ENCODE peak calls at places on chromosomes 2 and 18, in four cellular contexts. One of them, this sample, is unnamed. For H3K27me3, the result is how much of the 10 kb centered on the place peaks cover.

GRCh38 chr2:114022360-114023085 is 132.6 kb downstream of the ACTR3 start:
- DNase-seq in fibroblast of lung: peak
- DNase-seq in psoas muscle: no peak
- DNase-seq in right cardiac atrium: no peak
- DNase-seq in this sample: no peak

GRCh38 chr2:135563793-135564192 is 32.5 kb downstream of the R3HDM1 start:
- DNase-seq in right cardiac atrium: no peak
- DNase-seq in fibroblast of lung: peak
- DNase-seq in psoas muscle: no peak
- DNase-seq in this sample: no peak

GRCh38 chr2:70779911-70780580 is 10.4 kb downstream of the FIGLA start:
- DNase-seq in psoas muscle: no peak
- DNase-seq in fibroblast of lung: peak
- DNase-seq in right cardiac atrium: no peak
- DNase-seq in this sample: no peak

GRCh38 chr2:44962176-44962695 is 20.7 kb downstream of the SIX3 start:
- DNase-seq in fibroblast of lung: no peak
- DNase-seq in psoas muscle: no peak
- DNase-seq in right cardiac atrium: no peak
- DNase-seq in this sample: no peak

GRCh38 chr2:56337342-56337741 is 153.6 kb downstream of the CCDC85A start:
- DNase-seq in psoas muscle: no peak
- DNase-seq in right cardiac atrium: no peak
- DNase-seq in fibroblast of lung: no peak
- DNase-seq in this sample: no peak

GRCh38 chr2:172090044-172090946 is 5.0 kb downstream of the DLX1 start:
- DNase-seq in fibroblast of lung: no peak
- DNase-seq in psoas muscle: no peak
- DNase-seq in right cardiac atrium: no peak
- DNase-seq in this sample: peak

GRCh38 chr2:152635635-152636298 is 81.5 kb downstream of the PRPF40A start:
- DNase-seq in fibroblast of lung: peak
- DNase-seq in right cardiac atrium: peak
- DNase-seq in psoas muscle: peak
- DNase-seq in this sample: peak

GRCh38 chr2:45024600-45025291 is 15.5 kb upstream of the SIX2 start:
- DNase-seq in right cardiac atrium: peak
- DNase-seq in fibroblast of lung: peak
- DNase-seq in psoas muscle: peak
- DNase-seq in this sample: peak

GRCh38 chr2:161208527-161209139 is 48.4 kb downstream of the TANK start:
- DNase-seq in right cardiac atrium: no peak
- DNase-seq in psoas muscle: no peak
- DNase-seq in fibroblast of lung: peak
- DNase-seq in this sample: no peak

GRCh38 chr2:177753682-177754475 is 318.7 kb downstream of the PDE11A start:
- DNase-seq in fibroblast of lung: peak
- DNase-seq in right cardiac atrium: peak
- DNase-seq in psoas muscle: peak
- DNase-seq in this sample: peak

GRCh38 chr2:11629215-11629614 is 40.8 kb downstream of the NTSR2 start:
- DNase-seq in right cardiac atrium: no peak
- DNase-seq in psoas muscle: no peak
- DNase-seq in fibroblast of lung: no peak
- DNase-seq in this sample: no peak

GRCh38 chr2:9757430-9758287 is 85.6 kb upstream of the TAF1B start:
- DNase-seq in fibroblast of lung: peak
- DNase-seq in right cardiac atrium: peak
- DNase-seq in psoas muscle: peak
- DNase-seq in this sample: peak

GRCh38 chr2:44543773-44544725 is 182.3 kb downstream of the CAMKMT start:
- DNase-seq in fibroblast of lung: no peak
- DNase-seq in psoas muscle: no peak
- DNase-seq in right cardiac atrium: no peak
- DNase-seq in this sample: peak

GRCh38 chr2:67057123-67057522 is 340.0 kb upstream of the ETAA1 start:
- DNase-seq in psoas muscle: no peak
- DNase-seq in fibroblast of lung: no peak
- DNase-seq in right cardiac atrium: no peak
- DNase-seq in this sample: no peak

GRCh38 chr2:69087912-69088240 is 74.9 kb downstream of the ANTXR1 start:
- DNase-seq in fibroblast of lung: peak
- DNase-seq in right cardiac atrium: no peak
- DNase-seq in psoas muscle: no peak
- DNase-seq in this sample: no peak

GRCh38 chr2:82498777-82499443 is 1960.2 kb downstream of the SUCLG1 start:
- DNase-seq in fibroblast of lung: no peak
- DNase-seq in psoas muscle: no peak
- DNase-seq in right cardiac atrium: no peak
- DNase-seq in this sample: no peak

GRCh38 chr2:122863516-122863915 is 1108.1 kb downstream of the TSN start:
- DNase-seq in right cardiac atrium: no peak
- DNase-seq in fibroblast of lung: no peak
- DNase-seq in psoas muscle: no peak
- DNase-seq in this sample: no peak

GRCh38 chr2:9235388-9236344 is 29.1 kb downstream of the ASAP2 start:
- DNase-seq in right cardiac atrium: no peak
- DNase-seq in psoas muscle: no peak
- DNase-seq in fibroblast of lung: peak
- DNase-seq in this sample: no peak

GRCh38 chr2:216117566-216117965 is 8.4 kb downstream of the XRCC5 start:
- DNase-seq in psoas muscle: no peak
- DNase-seq in right cardiac atrium: no peak
- DNase-seq in fibroblast of lung: peak
- DNase-seq in this sample: no peak

GRCh38 chr2:239215136-239215925 is 185.5 kb downstream of the HDAC4 start:
- DNase-seq in right cardiac atrium: no peak
- DNase-seq in psoas muscle: no peak
- DNase-seq in fibroblast of lung: no peak
- DNase-seq in this sample: no peak

GRCh38 chr2:236972491-236973379 is 113.0 kb upstream of the COPS8 start:
- DNase-seq in right cardiac atrium: peak
- DNase-seq in psoas muscle: peak
- DNase-seq in fibroblast of lung: peak
- DNase-seq in this sample: peak

GRCh38 chr18:5806860-5807259 is 88.5 kb downstream of the TMEM200C start:
- DNase-seq in fibroblast of lung: no peak
- DNase-seq in psoas muscle: no peak
- DNase-seq in right cardiac atrium: no peak
- DNase-seq in this sample: no peak

GRCh38 chr2:237883951-237884392 is 24.5 kb downstream of the RAMP1 start:
- DNase-seq in right cardiac atrium: no peak
- DNase-seq in fibroblast of lung: no peak
- DNase-seq in psoas muscle: no peak
- DNase-seq in this sample: no peak

GRCh38 chr2:214277880-214278279 is 133.0 kb upstream of the VWC2L start:
- DNase-seq in right cardiac atrium: no peak
- DNase-seq in fibroblast of lung: no peak
- DNase-seq in psoas muscle: no peak
- DNase-seq in this sample: no peak

GRCh38 chr18:73952296-73952946 is 195.2 kb downstream of the FBXO15 start:
- DNase-seq in psoas muscle: no peak
- DNase-seq in fibroblast of lung: no peak
- DNase-seq in right cardiac atrium: no peak
- DNase-seq in this sample: no peak

GRCh38 chr18:63157293-63158011 is 162.1 kb downstream of the BCL2 start:
- DNase-seq in fibroblast of lung: no peak
- DNase-seq in psoas muscle: no peak
- DNase-seq in right cardiac atrium: no peak
- DNase-seq in this sample: no peak

GRCh38 chr2:96802281-96802595 is 13.8 kb upstream of the CNNM3 start:
- DNase-seq in psoas muscle: no peak
- DNase-seq in right cardiac atrium: no peak
- DNase-seq in fibroblast of lung: peak
- DNase-seq in this sample: no peak

GRCh38 chr2:229852565-229852964 is 69.2 kb downstream of the TRIP12 start:
- DNase-seq in fibroblast of lung: peak
- DNase-seq in psoas muscle: no peak
- DNase-seq in right cardiac atrium: peak
- DNase-seq in this sample: no peak

GRCh38 chr2:212428685-212429480 is 109.7 kb downstream of the ERBB4 start:
- DNase-seq in psoas muscle: no peak
- DNase-seq in right cardiac atrium: no peak
- DNase-seq in fibroblast of lung: no peak
- DNase-seq in this sample: peak

GRCh38 chr18:7633171-7633570 is 66.1 kb downstream of the PTPRM start:
- DNase-seq in fibroblast of lung: no peak
- DNase-seq in right cardiac atrium: no peak
- DNase-seq in psoas muscle: no peak
- DNase-seq in this sample: no peak

DNA sequence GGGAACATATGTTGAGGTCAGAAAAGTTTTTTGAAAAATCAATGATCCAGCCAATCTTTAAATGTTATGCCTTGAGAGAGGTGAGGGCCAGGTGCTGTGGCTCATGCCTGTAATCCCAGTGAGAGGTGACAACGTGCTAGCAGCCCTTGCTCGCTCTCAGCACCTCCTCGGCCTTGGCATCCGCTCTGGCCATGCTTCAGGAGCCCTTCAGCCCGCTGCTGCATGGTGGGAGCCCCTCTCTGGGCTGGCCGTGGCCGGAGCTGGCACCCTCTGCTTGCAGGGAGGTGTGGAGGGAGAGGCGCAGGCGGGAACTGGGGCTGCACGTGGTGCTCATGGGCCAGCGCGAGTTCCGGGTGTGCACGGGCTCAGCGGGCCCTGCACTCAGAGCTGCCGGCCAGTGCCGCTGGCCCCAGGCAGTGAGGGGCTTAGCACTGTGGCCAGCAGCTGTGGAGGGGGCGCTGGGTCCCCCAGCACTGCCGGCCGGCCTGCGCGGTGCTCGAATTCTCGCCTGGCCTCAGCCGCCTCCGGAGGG is 61.1 kb downstream of the CCDC195 start:
- DNase-seq in psoas muscle: no peak
- DNase-seq in fibroblast of lung: no peak
- DNase-seq in right cardiac atrium: no peak
- DNase-seq in this sample: no peak
- H3K4me3 ChIP-seq in psoas muscle: no peak
- H3K4me3 ChIP-seq in fibroblast of lung: no peak
- H3K4me3 ChIP-seq in right cardiac atrium: no peak
- H3K4me3 ChIP-seq in this sample: no peak

GRCh38 chr2:170710609-170710979 is 4.5 kb upstream of the SP5 start:
- DNase-seq in right cardiac atrium: no peak
- DNase-seq in fibroblast of lung: no peak
- DNase-seq in psoas muscle: no peak
- DNase-seq in this sample: no peak

GRCh38 chr2:170711774-170712652 is 3.1 kb upstream of the SP5 start:
- DNase-seq in psoas muscle: no peak
- DNase-seq in right cardiac atrium: no peak
- DNase-seq in fibroblast of lung: no peak
- DNase-seq in this sample: peak

GRCh38 chr2:170712653-170713279 is 2.4 kb upstream of the SP5 start:
- DNase-seq in fibroblast of lung: no peak
- DNase-seq in psoas muscle: no peak
- DNase-seq in right cardiac atrium: no peak
- DNase-seq in this sample: no peak

GRCh38 chr2:170713280-170714155 is 1.6 kb upstream of the SP5 start:
- DNase-seq in psoas muscle: peak
- DNase-seq in right cardiac atrium: peak
- DNase-seq in fibroblast of lung: no peak
- DNase-seq in this sample: peak

DNA sequence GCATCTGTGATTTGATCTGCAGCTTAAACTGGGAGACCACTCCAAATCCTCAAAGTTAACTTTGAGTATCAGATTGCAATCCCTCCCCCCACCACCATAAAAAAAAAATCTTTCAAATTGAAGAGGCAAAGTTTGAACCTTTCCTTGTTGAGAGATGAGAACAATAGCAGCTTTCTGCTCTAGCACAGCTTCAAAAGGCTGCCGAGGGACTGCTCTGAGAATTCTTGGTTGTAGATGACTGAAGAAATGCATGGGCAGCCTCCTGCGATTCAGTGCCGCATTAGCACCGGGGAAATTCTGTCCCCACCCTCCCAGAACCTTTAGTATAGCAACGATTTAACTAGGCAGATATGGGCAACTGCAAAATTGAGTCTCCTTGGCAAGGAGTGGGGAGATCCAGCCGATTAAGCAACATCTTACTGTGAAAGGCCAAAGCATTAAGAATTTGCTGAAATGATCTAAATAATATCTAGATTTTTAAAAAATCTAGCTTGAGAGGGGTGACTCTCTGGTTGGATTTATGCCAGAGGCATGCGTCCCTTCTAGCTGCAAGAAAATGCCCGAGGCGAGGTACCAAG is 3.9 kb upstream of the SP5 start:
- DNase-seq in right cardiac atrium: no peak
- DNase-seq in psoas muscle: no peak
- DNase-seq in fibroblast of lung: no peak
- DNase-seq in this sample: peak
- H3K27me3 ChIP-seq in right cardiac atrium: under half
- H3K27me3 ChIP-seq in psoas muscle: under half
- H3K27me3 ChIP-seq in fibroblast of lung: half or more
- H3K27me3 ChIP-seq in this sample: half or more

GRCh38 chr18:24016643-24017042 is 2.1 kb downstream of the TTC39C start:
- DNase-seq in psoas muscle: no peak
- DNase-seq in right cardiac atrium: no peak
- DNase-seq in fibroblast of lung: no peak
- DNase-seq in this sample: peak
- H3K4me3 ChIP-seq in psoas muscle: no peak
- H3K4me3 ChIP-seq in right cardiac atrium: no peak
- H3K4me3 ChIP-seq in fibroblast of lung: no peak
- H3K4me3 ChIP-seq in this sample: no peak

GRCh38 chr18:48060947-48061346 is 130.5 kb upstream of the SMAD2 start:
- DNase-seq in psoas muscle: no peak
- DNase-seq in fibroblast of lung: no peak
- DNase-seq in right cardiac atrium: no peak
- DNase-seq in this sample: no peak

GRCh38 chr18:48057018-48057417 is 126.6 kb upstream of the SMAD2 start:
- DNase-seq in psoas muscle: no peak
- DNase-seq in fibroblast of lung: no peak
- DNase-seq in right cardiac atrium: no peak
- DNase-seq in this sample: no peak

GRCh38 chr18:48060346-48060745 is 129.9 kb upstream of the SMAD2 start:
- DNase-seq in psoas muscle: no peak
- DNase-seq in right cardiac atrium: no peak
- DNase-seq in fibroblast of lung: no peak
- DNase-seq in this sample: no peak

GRCh38 chr18:48059363-48060109 is 129.1 kb upstream of the SMAD2 start:
- DNase-seq in fibroblast of lung: no peak
- DNase-seq in right cardiac atrium: no peak
- DNase-seq in psoas muscle: no peak
- DNase-seq in this sample: peak

GRCh38 chr18:48058486-48058885 is 128.0 kb upstream of the SMAD2 start:
- DNase-seq in psoas muscle: no peak
- DNase-seq in right cardiac atrium: no peak
- DNase-seq in fibroblast of lung: no peak
- DNase-seq in this sample: no peak
- H3K27me3 ChIP-seq in psoas muscle: under half
- H3K27me3 ChIP-seq in right cardiac atrium: under half
- H3K27me3 ChIP-seq in fibroblast of lung: under half
- H3K27me3 ChIP-seq in this sample: under half